ENCODE peak calls at places on chromosomes 16 and 17, in eight cellular contexts. A is body of pancreas, I is transverse colon, N is tibial nerve, R is HepG2, W is A549, Q is K562, M is heart left ventricle. V is an unnamed sample.

GRCh38 chr17:80169784-80170500 is at the start of gene CARD14:
- DNase-seq in N (no peak), Q (no peak), A (peak; percentile 40), M (no peak), R (no peak), W (no peak), I (peak; percentile 28), V (no peak)

GRCh38 chr17:38872671-38873385 is 3.0 kb downstream of the LASP1 start:
- DNase-seq in N (no peak), I (peak; percentile 28), M (no peak), Q (no peak), A (peak; percentile 72), W (peak; percentile 61), R (peak; percentile 92), V (no peak)

GRCh38 chr17:58391302-58391984 is 25.9 kb downstream of the RNF43 start:
- DNase-seq in Q (peak; percentile 44), M (peak; percentile 23), W (peak; percentile 96), A (peak; percentile 98), N (no peak), R (peak; percentile 100), I (peak; percentile 93), V (peak; percentile 92)

GRCh38 chr17:65660947-65661346 is 99.5 kb upstream of the AXIN2 start:
- DNase-seq in W (peak; percentile 47), M (no peak), I (no peak), N (no peak), R (no peak), A (no peak), Q (peak; percentile 15), V (no peak)

GRCh38 chr17:55463600-55463999 is 42.0 kb upstream of the MMD start:
- DNase-seq in A (no peak), I (no peak), R (no peak), Q (no peak), N (no peak), M (no peak), W (no peak), V (no peak)

GRCh38 chr16:67860589-67861398 is 12.1 kb upstream of the EDC4 start:
- DNase-seq in W (peak; percentile 44), A (no peak), Q (no peak), M (no peak), I (no peak), R (no peak), N (no peak), V (no peak)

GRCh38 chr17:58271532-58271931 is 9.2 kb downstream of the MPO start:
- DNase-seq in W (no peak), Q (no peak), N (no peak), A (no peak), M (no peak), I (no peak), R (no peak), V (no peak)

GRCh38 chr16:27224271-27224737 is 21.0 kb downstream of the KDM8 start:
- DNase-seq in Q (no peak), A (no peak), R (no peak), N (no peak), W (no peak), I (no peak), M (no peak), V (no peak)

GRCh38 chr17:75809631-75810111 is 25.1 kb downstream of the UNK start:
- DNase-seq in R (no peak), N (no peak), M (no peak), W (no peak), A (no peak), Q (no peak), I (no peak), V (no peak)

GRCh38 chr17:35713069-35713728 is 18.2 kb upstream of the RASL10B start:
- DNase-seq in I (no peak), M (peak; percentile 54), N (no peak), W (no peak), R (peak; percentile 87), A (peak; percentile 72), Q (no peak), V (no peak)

GRCh38 chr17:14307560-14308024 is 6.7 kb downstream of the HS3ST3B1 start:
- DNase-seq in Q (no peak), I (no peak), M (no peak), N (no peak), A (no peak), R (peak; percentile 42), W (no peak), V (no peak)

GRCh38 chr17:59416184-59416583 is 84.7 kb downstream of the YPEL2 start:
- DNase-seq in Q (no peak), I (no peak), A (no peak), M (no peak), N (no peak), R (no peak), W (no peak), V (no peak)

GRCh38 chr17:39152134-39152884 is 872 bp upstream of the PLXDC1 start:
- DNase-seq in Q (no peak), I (peak; percentile 16), W (no peak), R (no peak), A (no peak), N (no peak), M (peak; percentile 56), V (no peak)

GRCh38 chr17:50834786-50835562 is 412 bp upstream of the WFIKKN2 start:
- DNase-seq in Q (no peak), N (no peak), I (no peak), W (no peak), A (no peak), M (no peak), R (no peak), V (no peak)

GRCh38 chr17:82600731-82601446 is 47.4 kb downstream of the WDR45B start:
- DNase-seq in M (no peak), Q (no peak), A (no peak), R (no peak), N (no peak), W (no peak), I (no peak), V (no peak)

GRCh38 chr17:82601447-82602000 is 46.7 kb downstream of the WDR45B start:
- DNase-seq in R (no peak), M (no peak), N (no peak), A (no peak), I (no peak), Q (no peak), W (no peak), V (no peak)

GRCh38 chr17:82598256-82599011 is 49.8 kb downstream of the WDR45B start:
- DNase-seq in W (no peak), I (no peak), R (no peak), N (no peak), A (no peak), Q (no peak), M (no peak), V (no peak)

GRCh38 chr17:82602487-82602886 is 45.8 kb downstream of the WDR45B start:
- DNase-seq in Q (no peak), R (no peak), N (no peak), W (no peak), I (no peak), A (no peak), M (no peak), V (no peak)

DNA sequence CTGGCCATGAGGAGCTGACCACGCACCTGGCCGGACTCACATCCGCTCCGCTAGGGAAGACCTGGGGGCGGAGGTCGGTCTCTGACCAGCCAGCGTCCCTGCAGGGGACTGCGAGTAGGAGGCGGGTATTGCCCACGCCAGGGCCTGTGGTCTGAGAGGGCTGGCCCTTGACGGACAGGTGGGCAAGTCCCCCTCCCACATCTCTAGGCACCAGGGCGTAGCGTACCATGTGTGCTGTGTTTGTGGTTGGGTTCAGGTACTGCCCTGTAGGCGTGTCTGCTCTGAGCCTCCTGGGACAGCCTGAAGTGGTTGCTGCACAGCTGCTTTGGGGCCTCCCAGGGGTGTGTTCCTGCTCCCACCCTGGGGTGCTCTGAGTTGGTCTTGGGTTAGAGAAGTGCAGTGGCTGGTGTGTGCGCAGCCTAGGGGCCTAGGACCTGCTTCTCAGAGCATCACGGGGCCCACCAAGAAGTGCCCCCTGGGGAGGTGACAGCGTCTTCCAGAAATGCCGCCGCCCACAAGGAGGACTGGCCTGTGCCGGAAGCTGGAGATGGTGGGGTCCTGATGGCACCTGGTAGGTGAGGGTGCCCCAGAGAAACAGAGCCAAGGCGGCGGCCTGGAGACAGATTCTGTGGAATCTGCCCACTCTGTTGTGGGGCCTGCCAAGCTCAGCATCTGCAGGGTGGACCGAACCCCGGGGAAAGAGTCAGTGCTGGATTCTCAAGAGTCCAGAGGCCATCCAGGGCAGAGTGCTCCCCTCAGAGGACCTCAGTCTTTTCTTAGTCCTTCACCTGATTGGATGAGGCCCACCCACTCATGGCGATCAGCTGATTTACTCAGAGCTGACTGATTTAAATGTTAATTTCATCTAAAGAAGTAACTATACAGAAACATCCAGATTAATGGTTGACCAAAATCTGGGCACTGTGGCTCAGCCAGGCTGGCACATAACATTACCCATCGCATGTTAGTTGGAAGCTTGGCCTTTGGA is 48.3 kb downstream of the WDR45B start:
- DNase-seq in I (no peak), W (no peak), M (no peak), A (no peak), Q (no peak), R (no peak), N (no peak), V (no peak)
- TF ChIP-seq POLR2A in I (no peak), W (no peak), M (no peak), A (no peak), Q (no peak), R (no peak), N (no peak), V (no peak)

DNA sequence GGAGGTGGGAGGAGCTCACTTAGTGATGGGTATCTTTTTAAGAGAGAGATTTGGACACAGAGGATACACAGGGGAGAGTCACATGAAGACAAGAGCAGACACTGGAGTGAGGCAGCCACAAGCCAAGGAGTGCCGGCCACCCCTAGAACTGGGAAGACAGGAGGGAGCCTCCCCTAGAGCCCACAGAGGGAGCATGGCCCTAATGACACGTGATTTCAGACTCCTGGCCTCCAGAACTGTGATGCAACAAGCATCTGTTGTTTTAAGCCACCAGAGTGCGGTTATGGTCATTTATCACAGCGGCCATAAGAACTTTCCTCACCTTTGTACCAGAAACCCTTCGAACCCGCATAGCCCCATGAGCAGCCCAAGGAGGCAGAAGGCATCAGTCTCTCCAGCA is 33.3 kb downstream of the SLC38A8 start:
- DNase-seq in M (no peak), W (no peak), N (no peak), A (no peak), R (no peak), I (no peak), Q (no peak), V (no peak)
- H3K27ac ChIP-seq in M (no peak overlapping the region), W (no peak overlapping the region), N (no peak overlapping the region), A (no peak overlapping the region), R (no peak overlapping the region), I (no peak overlapping the region), Q (no peak overlapping the region), V (no peak overlapping the region)

GRCh38 chr17:17314501-17315071 is 11.4 kb downstream of the NT5M start:
- DNase-seq in Q (no peak), M (no peak), I (no peak), R (no peak), W (no peak), N (no peak), A (no peak), V (no peak)

GRCh38 chr17:17315142-17315821 is 12.1 kb downstream of the NT5M start:
- DNase-seq in Q (no peak), I (no peak), R (no peak), M (no peak), W (no peak), N (no peak), A (no peak), V (no peak)

GRCh38 chr17:17313350-17313991 is 10.3 kb downstream of the NT5M start:
- DNase-seq in Q (peak; percentile 30), I (peak; percentile 70), N (no peak), R (peak; percentile 67), A (peak; percentile 68), M (no peak), W (peak; percentile 71), V (peak; percentile 83)
- TF ChIP-seq POLR2A in Q (no peak), I (no peak), N (no peak), R (no peak), A (no peak), M (no peak), W (no peak), V (no peak)

GRCh38 chr16:81752225-81752875 is 26.7 kb upstream of the PLCG2 start:
- DNase-seq in I (peak; percentile 73), R (no peak), A (no peak), W (no peak), N (no peak), Q (peak; percentile 64), M (peak; percentile 59), V (peak; percentile 89)
- H3K27ac ChIP-seq in I (peak overlapping the region; percentile 43), R (no peak overlapping the region), A (peak overlapping the region; percentile 26), W (no peak overlapping the region), N (peak overlapping the region; percentile 65), Q (peak overlapping the region; percentile 76), M (peak overlapping the region; percentile 70), V (peak overlapping the region; percentile 73)

V was measured in Peyer's patch.